ENCODE peak calls at places on chromosomes 7 and 10, in ten cellular contexts. E is breast epithelium, S is lower leg skin, H is psoas muscle, P is brain microvascular endothelial cell, Y is astrocyte, R is stomach, B is endodermal cell, Z is bronchial epithelial cell, J is ovary. U is an unnamed sample.

GRCh38 chr10:4217653-4218052 is 432.6 kb upstream of the KLF6 start:
- DNase-seq in S (no peak), P (no peak), B (no peak), E (no peak), Z (no peak), R (no peak), H (no peak), Y (no peak), J (no peak), U (no peak)

GRCh38 chr10:101814466-101815041 is 3.7 kb downstream of the OGA start:
- DNase-seq in Y (peak; percentile 46), Z (no peak), H (no peak), J (no peak), B (no peak), S (no peak), P (no peak), E (no peak), R (no peak), U (no peak)

GRCh38 chr10:43287056-43288007 is 20.5 kb upstream of the RASGEF1A start:
- DNase-seq in B (peak; percentile 71), P (no peak), E (peak; percentile 87), H (no peak), J (no peak), Z (peak; percentile 85), R (peak; percentile 69), S (no peak), Y (no peak), U (no peak)

GRCh38 chr10:129161184-129161583 is 305.9 kb upstream of the MGMT start:
- DNase-seq in J (no peak), Y (no peak), S (no peak), Z (peak; percentile 40), H (no peak), P (peak; percentile 64), B (peak; percentile 83), E (no peak), R (no peak), U (no peak)

GRCh38 chr7:153006452-153006851 is 246.9 kb downstream of the ACTR3B start:
- DNase-seq in J (no peak), H (no peak), Y (no peak), Z (no peak), R (no peak), P (no peak), S (no peak), B (no peak), E (no peak), U (no peak)

GRCh38 chr7:91847881-91848599 is 32.5 kb downstream of the MTERF1 start:
- DNase-seq in Y (no peak), R (no peak), Z (no peak), B (no peak), P (no peak), S (no peak), H (no peak), J (no peak), E (no peak), U (no peak)

GRCh38 chr7:97982647-97983046 is 7.3 kb downstream of the OCM2 start:
- DNase-seq in R (no peak), E (no peak), S (no peak), Y (no peak), Z (peak; percentile 12), P (no peak), J (no peak), H (no peak), B (peak; percentile 55), U (no peak)

GRCh38 chr7:35454575-35455385 is 200.9 kb upstream of the TBX20 start:
- DNase-seq in Z (no peak), P (no peak), E (no peak), S (no peak), B (no peak), R (no peak), H (no peak), J (no peak), Y (no peak), U (no peak)

GRCh38 chr7:134835463-134835823 is 56.0 kb downstream of the CALD1 start:
- DNase-seq in J (no peak), E (no peak), Z (no peak), B (no peak), P (no peak), Y (no peak), S (no peak), H (no peak), R (no peak), U (no peak)

DNA sequence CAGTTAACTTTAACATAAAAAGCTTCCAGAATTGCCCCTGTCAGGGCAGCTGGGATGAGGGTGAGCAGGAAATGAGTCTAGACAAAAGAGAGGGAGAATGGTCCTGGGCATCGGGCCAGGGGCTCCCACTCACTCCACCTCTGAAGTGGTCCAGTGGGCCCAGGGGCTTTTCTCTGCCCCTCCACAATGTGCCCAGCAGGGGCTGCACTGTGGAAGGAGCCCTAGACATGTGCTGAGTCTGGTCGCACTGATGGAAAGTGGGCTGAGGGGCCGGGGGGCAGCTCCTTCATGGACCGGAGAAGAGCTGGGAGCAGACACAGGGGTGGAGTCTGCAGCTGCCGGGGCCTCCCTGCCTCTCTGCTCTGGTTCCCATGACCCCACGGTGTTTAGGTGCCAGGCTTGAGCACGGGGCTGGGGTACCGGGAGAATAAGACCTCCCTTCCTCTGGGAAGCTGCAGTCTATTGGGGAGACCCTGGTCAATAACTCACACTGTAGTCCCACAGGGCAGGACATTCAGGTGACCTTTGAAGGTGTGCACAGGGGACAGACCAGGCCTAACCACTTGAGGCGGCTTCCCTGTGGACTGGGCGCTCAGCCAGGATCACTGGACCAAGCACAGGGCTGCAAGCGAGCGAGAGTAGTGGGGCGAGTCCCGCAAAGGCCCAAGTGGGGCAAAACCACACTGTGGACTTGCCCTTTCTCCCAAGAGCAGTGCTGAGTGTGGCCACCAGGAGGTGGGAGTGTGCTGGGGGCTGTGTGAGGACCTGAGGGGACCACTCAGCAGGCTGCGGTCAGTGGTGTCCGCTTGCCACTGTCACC is 6.1 kb downstream of the ADCY1 start:
- DNase-seq in E (peak; percentile 43), Y (no peak), H (no peak), B (peak; percentile 86), S (no peak), R (peak; percentile 27), J (peak; percentile 7), P (no peak), Z (no peak), U (no peak)
- TF ChIP-seq CTCF in E (no peak), Y (peak; percentile 7), H (no peak), B (peak; percentile 79), S (no peak), R (no peak), J (no peak), P (peak; percentile 60), Z (peak; percentile 32), U (no peak)

GRCh38 chr10:133241501-133242205 is 4.0 kb downstream of the VENTX start:
- DNase-seq in E (no peak), R (no peak), P (no peak), S (no peak), H (no peak), Z (no peak), J (no peak), Y (no peak), B (no peak), U (no peak)
- H3K4me3 ChIP-seq in E (peak overlapping the region; percentile 22), R (peak overlapping the region; percentile 23), P (no peak overlapping the region), S (no peak overlapping the region), H (no peak overlapping the region), Z (no peak overlapping the region), J (no peak overlapping the region), Y (no peak overlapping the region), B (no peak overlapping the region), U (no peak overlapping the region)

GRCh38 chr10:70761031-70761601 is 24.1 kb downstream of the TBATA start:
- DNase-seq in J (no peak), R (no peak), B (peak; percentile 89), Y (no peak), H (no peak), Z (no peak), P (peak; percentile 48), S (no peak), E (no peak), U (peak; percentile 16)
- TF ChIP-seq CTCF in J (no peak), R (no peak), B (peak; percentile 64), Y (peak; percentile 8), H (no peak), Z (peak; percentile 34), P (peak; percentile 59), S (no peak), E (no peak), U (no peak)

GRCh38 chr7:135979674-135980660 is 2.8 kb upstream of the MTPN start:
- DNase-seq in B (no peak), H (no peak), Z (peak; percentile 71), R (no peak), E (no peak), J (no peak), Y (peak; percentile 67), S (no peak), P (peak; percentile 55), U (no peak)
- H3K4me3 ChIP-seq in B (no peak overlapping the region), H (no peak overlapping the region), Z (no peak overlapping the region), R (peak overlapping the region; percentile 8), E (peak overlapping the region; percentile 39), J (no peak overlapping the region), Y (peak overlapping the region; percentile 1), S (no peak overlapping the region), P (no peak overlapping the region), U (no peak overlapping the region)

GRCh38 chr7:66960192-66960591 is 35.2 kb downstream of the SBDS start:
- DNase-seq in P (no peak), H (no peak), Z (no peak), S (no peak), B (no peak), E (no peak), R (no peak), Y (no peak), J (no peak), U (no peak)

GRCh38 chr7:66957595-66958290 is 36.7 kb downstream of the TMEM248 start:
- DNase-seq in S (no peak), J (no peak), R (no peak), Y (no peak), B (no peak), H (no peak), P (peak; percentile 15), Z (no peak), E (no peak), U (no peak)

GRCh38 chr7:66964391-66964790 is 31.0 kb downstream of the SBDS start:
- DNase-seq in Y (no peak), B (no peak), Z (no peak), H (no peak), S (no peak), P (peak; percentile 82), R (no peak), E (no peak), J (no peak), U (no peak)

GRCh38 chr7:66961096-66961495 is 34.3 kb downstream of the SBDS start:
- DNase-seq in S (no peak), E (no peak), P (no peak), Z (no peak), B (no peak), H (no peak), R (no peak), J (no peak), Y (no peak), U (no peak)

DNA sequence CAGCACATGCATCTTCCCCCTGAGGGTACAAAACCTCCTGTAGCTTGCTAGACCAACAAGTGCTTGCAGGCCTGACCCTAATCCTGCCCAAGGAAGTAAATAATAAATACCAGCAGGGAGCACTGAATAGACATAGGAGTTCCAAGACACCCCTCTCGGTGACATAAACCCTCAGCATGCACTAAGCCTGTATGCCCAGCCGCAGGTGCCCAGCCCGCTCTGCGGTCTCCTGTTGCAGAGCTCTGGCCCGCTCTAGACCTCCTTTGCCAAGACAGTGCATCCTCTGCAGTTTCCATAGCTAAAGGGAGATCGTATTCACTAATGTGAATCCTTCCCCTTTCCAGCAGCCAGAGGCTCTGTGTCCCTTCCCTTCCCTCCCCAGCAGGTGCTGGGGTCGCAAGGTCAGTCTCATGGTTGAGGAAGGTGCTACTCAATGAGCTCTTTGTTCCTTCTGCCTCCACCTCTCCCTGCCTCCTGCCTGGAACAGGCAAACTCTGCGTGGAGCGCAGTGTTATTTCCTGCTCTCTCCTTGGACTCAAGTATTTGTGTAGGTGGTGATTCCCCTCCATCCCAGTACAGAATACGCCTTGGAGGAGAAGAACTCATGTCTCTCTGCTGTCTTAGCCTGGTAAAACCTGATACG is 36.6 kb downstream of the SBDS start:
- DNase-seq in B (no peak), S (no peak), J (no peak), P (no peak), R (peak; percentile 27), Y (no peak), E (no peak), H (no peak), Z (no peak), U (no peak)
- TF ChIP-seq CTCF in B (no peak), S (no peak), J (no peak), P (no peak), R (no peak), Y (no peak), E (no peak), H (no peak), Z (no peak), U (no peak)